ENCODE peak calls at places on chromosomes 7 and 10, in nine cellular contexts. One of them, this sample, is unnamed.
A peak's percentile ranks its signal among the peaks of the same experiment; 100 is the strongest.

GRCh38 chr10:71319800-71320392 is 837 bp downstream of the SLC29A3 start:
- DNase-seq in fibroblast of lung: no peak
- DNase-seq in SK-MEL-5: no peak
- DNase-seq in renal cortical epithelial cell: no peak
- DNase-seq in activated T-helper 9 cell treated with anti-CD3 and anti-CD28 coated beads, Interleukin-2, amount 50 U/mL, for 16 hours: no peak
- DNase-seq in mucosa of gallbladder: no peak
- DNase-seq in cardiac fibroblast: no peak
- DNase-seq in AG08395: no peak
- DNase-seq in Caco-2: no peak
- DNase-seq in this sample: no peak

GRCh38 chr10:73117976-73118743 is 7.9 kb downstream of the NUDT13 start:
- DNase-seq in fibroblast of lung: peak; percentile 60
- DNase-seq in SK-MEL-5: no peak
- DNase-seq in renal cortical epithelial cell: peak; percentile 92
- DNase-seq in activated T-helper 9 cell treated with anti-CD3 and anti-CD28 coated beads, Interleukin-2, amount 50 U/mL, for 16 hours: no peak
- DNase-seq in mucosa of gallbladder: no peak
- DNase-seq in cardiac fibroblast: peak; percentile 65
- DNase-seq in AG08395: peak; percentile 25
- DNase-seq in Caco-2: no peak
- DNase-seq in this sample: no peak

GRCh38 chr7:55021951-55022617 is 3.3 kb downstream of the EGFR start:
- DNase-seq in fibroblast of lung: no peak
- DNase-seq in SK-MEL-5: no peak
- DNase-seq in renal cortical epithelial cell: peak; percentile 15
- DNase-seq in activated T-helper 9 cell treated with anti-CD3 and anti-CD28 coated beads, Interleukin-2, amount 50 U/mL, for 16 hours: no peak
- DNase-seq in mucosa of gallbladder: no peak
- DNase-seq in cardiac fibroblast: peak; percentile 75
- DNase-seq in AG08395: no peak
- DNase-seq in Caco-2: no peak
- DNase-seq in this sample: no peak

GRCh38 chr7:134051020-134051419 is 76.1 kb upstream of the LRGUK start:
- DNase-seq in fibroblast of lung: no peak
- DNase-seq in SK-MEL-5: no peak
- DNase-seq in renal cortical epithelial cell: no peak
- DNase-seq in activated T-helper 9 cell treated with anti-CD3 and anti-CD28 coated beads, Interleukin-2, amount 50 U/mL, for 16 hours: no peak
- DNase-seq in mucosa of gallbladder: no peak
- DNase-seq in cardiac fibroblast: no peak
- DNase-seq in AG08395: no peak
- DNase-seq in Caco-2: no peak
- DNase-seq in this sample: no peak

GRCh38 chr7:3911685-3912084 is 610.6 kb downstream of the SDK1 start:
- DNase-seq in fibroblast of lung: peak; percentile 5
- DNase-seq in SK-MEL-5: no peak
- DNase-seq in renal cortical epithelial cell: peak; percentile 89
- DNase-seq in activated T-helper 9 cell treated with anti-CD3 and anti-CD28 coated beads, Interleukin-2, amount 50 U/mL, for 16 hours: no peak
- DNase-seq in mucosa of gallbladder: no peak
- DNase-seq in cardiac fibroblast: peak; percentile 31
- DNase-seq in AG08395: no peak
- DNase-seq in Caco-2: no peak
- DNase-seq in this sample: no peak

GRCh38 chr10:5977471-5978370 is at the start of gene IL15RA:
- DNase-seq in fibroblast of lung: peak; percentile 68
- DNase-seq in SK-MEL-5: peak; percentile 3
- DNase-seq in renal cortical epithelial cell: peak; percentile 42
- DNase-seq in activated T-helper 9 cell treated with anti-CD3 and anti-CD28 coated beads, Interleukin-2, amount 50 U/mL, for 16 hours: peak; percentile 85
- DNase-seq in mucosa of gallbladder: peak; percentile 77
- DNase-seq in cardiac fibroblast: peak; percentile 52
- DNase-seq in AG08395: peak; percentile 79
- DNase-seq in Caco-2: peak; percentile 70
- DNase-seq in this sample: peak; percentile 49

GRCh38 chr7:426510-426909 is 93.1 kb downstream of the PDGFA start:
- DNase-seq in fibroblast of lung: no peak
- DNase-seq in SK-MEL-5: no peak
- DNase-seq in renal cortical epithelial cell: no peak
- DNase-seq in activated T-helper 9 cell treated with anti-CD3 and anti-CD28 coated beads, Interleukin-2, amount 50 U/mL, for 16 hours: no peak
- DNase-seq in mucosa of gallbladder: no peak
- DNase-seq in cardiac fibroblast: no peak
- DNase-seq in AG08395: no peak
- DNase-seq in Caco-2: no peak
- DNase-seq in this sample: no peak

GRCh38 chr10:45044290-45044689 is 43.6 kb downstream of the ZNF22 start:
- DNase-seq in fibroblast of lung: no peak
- DNase-seq in SK-MEL-5: no peak
- DNase-seq in renal cortical epithelial cell: no peak
- DNase-seq in activated T-helper 9 cell treated with anti-CD3 and anti-CD28 coated beads, Interleukin-2, amount 50 U/mL, for 16 hours: no peak
- DNase-seq in mucosa of gallbladder: no peak
- DNase-seq in cardiac fibroblast: no peak
- DNase-seq in AG08395: no peak
- DNase-seq in Caco-2: no peak
- DNase-seq in this sample: no peak

GRCh38 chr10:4447977-4448376 is 378.0 kb upstream of the AKR1E2 start:
- DNase-seq in fibroblast of lung: no peak
- DNase-seq in SK-MEL-5: no peak
- DNase-seq in renal cortical epithelial cell: no peak
- DNase-seq in activated T-helper 9 cell treated with anti-CD3 and anti-CD28 coated beads, Interleukin-2, amount 50 U/mL, for 16 hours: no peak
- DNase-seq in mucosa of gallbladder: no peak
- DNase-seq in cardiac fibroblast: peak; percentile 19
- DNase-seq in AG08395: no peak
- DNase-seq in Caco-2: no peak
- DNase-seq in this sample: no peak

GRCh38 chr7:113314594-113314993 is 196.2 kb upstream of the SMIM30 start:
- DNase-seq in fibroblast of lung: no peak
- DNase-seq in SK-MEL-5: no peak
- DNase-seq in renal cortical epithelial cell: no peak
- DNase-seq in activated T-helper 9 cell treated with anti-CD3 and anti-CD28 coated beads, Interleukin-2, amount 50 U/mL, for 16 hours: no peak
- DNase-seq in mucosa of gallbladder: no peak
- DNase-seq in cardiac fibroblast: no peak
- DNase-seq in AG08395: no peak
- DNase-seq in Caco-2: no peak
- DNase-seq in this sample: no peak

GRCh38 chr7:157474685-157475084 is 137.9 kb downstream of the DNAJB6 start:
- DNase-seq in fibroblast of lung: no peak
- DNase-seq in SK-MEL-5: peak; percentile 73
- DNase-seq in renal cortical epithelial cell: no peak
- DNase-seq in activated T-helper 9 cell treated with anti-CD3 and anti-CD28 coated beads, Interleukin-2, amount 50 U/mL, for 16 hours: no peak
- DNase-seq in mucosa of gallbladder: peak; percentile 10
- DNase-seq in cardiac fibroblast: peak; percentile 10
- DNase-seq in AG08395: no peak
- DNase-seq in Caco-2: peak; percentile 44
- DNase-seq in this sample: no peak

GRCh38 chr7:116952640-116953371 is 495 bp upstream of the ST7 start:
- DNase-seq in fibroblast of lung: peak; percentile 59
- DNase-seq in SK-MEL-5: peak; percentile 57
- DNase-seq in renal cortical epithelial cell: no peak
- DNase-seq in activated T-helper 9 cell treated with anti-CD3 and anti-CD28 coated beads, Interleukin-2, amount 50 U/mL, for 16 hours: no peak
- DNase-seq in mucosa of gallbladder: peak; percentile 66
- DNase-seq in cardiac fibroblast: peak; percentile 57
- DNase-seq in AG08395: no peak
- DNase-seq in Caco-2: peak; percentile 81
- DNase-seq in this sample: peak; percentile 80

GRCh38 chr7:94190599-94191061 is 186.5 kb upstream of the BET1 start:
- DNase-seq in fibroblast of lung: peak; percentile 98
- DNase-seq in SK-MEL-5: no peak
- DNase-seq in renal cortical epithelial cell: peak; percentile 94
- DNase-seq in activated T-helper 9 cell treated with anti-CD3 and anti-CD28 coated beads, Interleukin-2, amount 50 U/mL, for 16 hours: no peak
- DNase-seq in mucosa of gallbladder: no peak
- DNase-seq in cardiac fibroblast: peak; percentile 96
- DNase-seq in AG08395: peak; percentile 81
- DNase-seq in Caco-2: no peak
- DNase-seq in this sample: no peak

GRCh38 chr7:51066405-51066882 is 250.2 kb downstream of the COBL start:
- DNase-seq in fibroblast of lung: no peak
- DNase-seq in SK-MEL-5: no peak
- DNase-seq in renal cortical epithelial cell: no peak
- DNase-seq in activated T-helper 9 cell treated with anti-CD3 and anti-CD28 coated beads, Interleukin-2, amount 50 U/mL, for 16 hours: no peak
- DNase-seq in mucosa of gallbladder: peak; percentile 63
- DNase-seq in cardiac fibroblast: no peak
- DNase-seq in AG08395: no peak
- DNase-seq in Caco-2: no peak
- DNase-seq in this sample: no peak

GRCh38 chr10:7846591-7846990 is 28.3 kb downstream of the TAF3 start:
- DNase-seq in fibroblast of lung: peak; percentile 7
- DNase-seq in SK-MEL-5: no peak
- DNase-seq in renal cortical epithelial cell: no peak
- DNase-seq in activated T-helper 9 cell treated with anti-CD3 and anti-CD28 coated beads, Interleukin-2, amount 50 U/mL, for 16 hours: no peak
- DNase-seq in mucosa of gallbladder: no peak
- DNase-seq in cardiac fibroblast: peak; percentile 53
- DNase-seq in AG08395: no peak
- DNase-seq in Caco-2: no peak
- DNase-seq in this sample: no peak

GRCh38 chr10:23099816-23100215 is 4.4 kb downstream of the MSRB2 start:
- DNase-seq in fibroblast of lung: no peak
- DNase-seq in SK-MEL-5: no peak
- DNase-seq in renal cortical epithelial cell: peak; percentile 61
- DNase-seq in activated T-helper 9 cell treated with anti-CD3 and anti-CD28 coated beads, Interleukin-2, amount 50 U/mL, for 16 hours: no peak
- DNase-seq in mucosa of gallbladder: peak; percentile 25
- DNase-seq in cardiac fibroblast: peak; percentile 57
- DNase-seq in AG08395: no peak
- DNase-seq in Caco-2: peak; percentile 65
- DNase-seq in this sample: no peak

GRCh38 chr10:30560326-30560725 is 69.2 kb downstream of the LYZL2 start:
- DNase-seq in fibroblast of lung: no peak
- DNase-seq in SK-MEL-5: no peak
- DNase-seq in renal cortical epithelial cell: no peak
- DNase-seq in activated T-helper 9 cell treated with anti-CD3 and anti-CD28 coated beads, Interleukin-2, amount 50 U/mL, for 16 hours: no peak
- DNase-seq in mucosa of gallbladder: no peak
- DNase-seq in cardiac fibroblast: no peak
- DNase-seq in AG08395: no peak
- DNase-seq in Caco-2: no peak
- DNase-seq in this sample: no peak

GRCh38 chr7:95199779-95200558 is 124.4 kb downstream of the PON1 start:
- DNase-seq in fibroblast of lung: peak; percentile 72
- DNase-seq in SK-MEL-5: peak; percentile 88
- DNase-seq in renal cortical epithelial cell: peak; percentile 53
- DNase-seq in activated T-helper 9 cell treated with anti-CD3 and anti-CD28 coated beads, Interleukin-2, amount 50 U/mL, for 16 hours: no peak
- DNase-seq in mucosa of gallbladder: peak; percentile 31
- DNase-seq in cardiac fibroblast: peak; percentile 78
- DNase-seq in AG08395: peak; percentile 59
- DNase-seq in Caco-2: no peak
- DNase-seq in this sample: peak; percentile 69

GRCh38 chr7:114085592-114086490 is 167.0 kb upstream of the PPP1R3A start:
- DNase-seq in fibroblast of lung: peak; percentile 94
- DNase-seq in SK-MEL-5: peak; percentile 62
- DNase-seq in renal cortical epithelial cell: peak; percentile 63
- DNase-seq in activated T-helper 9 cell treated with anti-CD3 and anti-CD28 coated beads, Interleukin-2, amount 50 U/mL, for 16 hours: no peak
- DNase-seq in mucosa of gallbladder: peak; percentile 79
- DNase-seq in cardiac fibroblast: peak; percentile 43
- DNase-seq in AG08395: peak; percentile 71
- DNase-seq in Caco-2: no peak
- DNase-seq in this sample: peak; percentile 64

GRCh38 chr7:132739271-132739955 is 163.1 kb upstream of the PLXNA4 start:
- DNase-seq in fibroblast of lung: peak; percentile 95
- DNase-seq in SK-MEL-5: no peak
- DNase-seq in renal cortical epithelial cell: peak; percentile 50
- DNase-seq in activated T-helper 9 cell treated with anti-CD3 and anti-CD28 coated beads, Interleukin-2, amount 50 U/mL, for 16 hours: no peak
- DNase-seq in mucosa of gallbladder: no peak
- DNase-seq in cardiac fibroblast: peak; percentile 92
- DNase-seq in AG08395: peak; percentile 87
- DNase-seq in Caco-2: no peak
- DNase-seq in this sample: no peak

GRCh38 chr10:88913803-88914202 is 33.8 kb downstream of the STAMBPL1 start:
- DNase-seq in fibroblast of lung: no peak
- DNase-seq in SK-MEL-5: no peak
- DNase-seq in renal cortical epithelial cell: no peak
- DNase-seq in activated T-helper 9 cell treated with anti-CD3 and anti-CD28 coated beads, Interleukin-2, amount 50 U/mL, for 16 hours: no peak
- DNase-seq in mucosa of gallbladder: no peak
- DNase-seq in cardiac fibroblast: no peak
- DNase-seq in AG08395: no peak
- DNase-seq in Caco-2: no peak
- DNase-seq in this sample: no peak

GRCh38 chr10:99369126-99369525 is 40.0 kb downstream of the CNNM1 start:
- DNase-seq in fibroblast of lung: no peak
- DNase-seq in SK-MEL-5: no peak
- DNase-seq in renal cortical epithelial cell: no peak
- DNase-seq in activated T-helper 9 cell treated with anti-CD3 and anti-CD28 coated beads, Interleukin-2, amount 50 U/mL, for 16 hours: no peak
- DNase-seq in mucosa of gallbladder: no peak
- DNase-seq in cardiac fibroblast: peak; percentile 12
- DNase-seq in AG08395: peak; percentile 53
- DNase-seq in Caco-2: no peak
- DNase-seq in this sample: no peak

GRCh38 chr10:98391065-98391464 is 23.9 kb downstream of the PYROXD2 start:
- DNase-seq in fibroblast of lung: no peak
- DNase-seq in SK-MEL-5: no peak
- DNase-seq in renal cortical epithelial cell: no peak
- DNase-seq in activated T-helper 9 cell treated with anti-CD3 and anti-CD28 coated beads, Interleukin-2, amount 50 U/mL, for 16 hours: no peak
- DNase-seq in mucosa of gallbladder: no peak
- DNase-seq in cardiac fibroblast: no peak
- DNase-seq in AG08395: no peak
- DNase-seq in Caco-2: no peak
- DNase-seq in this sample: no peak

GRCh38 chr10:10878944-10879343 is 138.7 kb upstream of the CELF2 start:
- DNase-seq in fibroblast of lung: no peak
- DNase-seq in SK-MEL-5: no peak
- DNase-seq in renal cortical epithelial cell: no peak
- DNase-seq in activated T-helper 9 cell treated with anti-CD3 and anti-CD28 coated beads, Interleukin-2, amount 50 U/mL, for 16 hours: no peak
- DNase-seq in mucosa of gallbladder: no peak
- DNase-seq in cardiac fibroblast: no peak
- DNase-seq in AG08395: no peak
- DNase-seq in Caco-2: no peak
- DNase-seq in this sample: no peak

GRCh38 chr10:13787015-13787421 is 200.3 kb downstream of the PRPF18 start:
- DNase-seq in fibroblast of lung: no peak
- DNase-seq in SK-MEL-5: no peak
- DNase-seq in renal cortical epithelial cell: peak; percentile 66
- DNase-seq in activated T-helper 9 cell treated with anti-CD3 and anti-CD28 coated beads, Interleukin-2, amount 50 U/mL, for 16 hours: peak; percentile 63
- DNase-seq in mucosa of gallbladder: no peak
- DNase-seq in cardiac fibroblast: peak; percentile 91
- DNase-seq in AG08395: peak; percentile 20
- DNase-seq in Caco-2: no peak
- DNase-seq in this sample: no peak

This sample was measured in testis.